ENCODE peak calls at places on chromosomes 3 and 15, in five cellular contexts. Z is ovary, C is A673, J is GM23248, H is heart left ventricle. Y is an unnamed sample.

GRCh38 chr15:39165026-39165706 is 415.7 kb upstream of the THBS1 start:
- DNase-seq in H (no peak), Z (no peak), C (no peak), J (peak; percentile 66), Y (no peak)

GRCh38 chr3:98513136-98513535 is 9.6 kb downstream of the CLDND1 start:
- DNase-seq in C (no peak), Z (no peak), H (no peak), J (peak; percentile 64), Y (no peak)

GRCh38 chr15:57654136-57654845 is 52.2 kb upstream of the POLR2M start:
- DNase-seq in C (no peak), Z (no peak), H (no peak), J (peak; percentile 86), Y (no peak)

GRCh38 chr3:46959169-46959515 is 17.4 kb downstream of the CCDC12 start:
- DNase-seq in C (no peak), H (no peak), Z (no peak), J (peak; percentile 33), Y (no peak)

GRCh38 chr3:46913644-46914043 is 36.1 kb downstream of the PTH1R start:
- DNase-seq in C (peak; percentile 82), H (no peak), J (peak; percentile 42), Z (peak; percentile 31), Y (no peak)

GRCh38 chr15:40984963-40985362 is 31.7 kb downstream of the CHAC1 start:
- DNase-seq in C (no peak), H (no peak), Z (no peak), J (peak; percentile 95), Y (peak; percentile 40)

GRCh38 chr3:138465451-138465850 is 31.0 kb downstream of the ESYT3 start:
- DNase-seq in C (no peak), H (no peak), Z (no peak), J (no peak), Y (no peak)

GRCh38 chr3:61178167-61178566 is 73.1 kb downstream of the FHIT start:
- DNase-seq in C (no peak), H (no peak), J (no peak), Z (no peak), Y (no peak)

GRCh38 chr3:158097571-158098553 is 8.4 kb downstream of the SHOX2 start:
- DNase-seq in J (no peak), Z (no peak), C (peak; percentile 63), H (peak; percentile 27), Y (no peak)

GRCh38 chr15:39154136-39154770 is 426.6 kb upstream of the THBS1 start:
- DNase-seq in J (no peak), C (no peak), H (no peak), Z (no peak), Y (no peak)

GRCh38 chr3:18946524-18946923 is 201.8 kb upstream of the KCNH8 start:
- DNase-seq in H (no peak), C (no peak), J (no peak), Z (no peak), Y (no peak)

GRCh38 chr3:52124766-52125165 is 29.5 kb downstream of the POC1A start:
- DNase-seq in H (peak; percentile 14), C (no peak), J (no peak), Z (no peak), Y (no peak)

GRCh38 chr3:187197255-187197654 is at the start of gene RTP1:
- DNase-seq in C (no peak), J (no peak), Z (no peak), H (no peak), Y (no peak)

GRCh38 chr3:126947429-126947828 is 35.5 kb upstream of the PLXNA1 start:
- DNase-seq in C (no peak), H (peak; percentile 20), Z (no peak), J (no peak), Y (no peak)

GRCh38 chr15:49187537-49188245 is 17.6 kb downstream of the GALK2 start:
- DNase-seq in H (no peak), Z (no peak), C (no peak), J (peak; percentile 67), Y (no peak)

GRCh38 chr15:95972136-95972553 is 358.4 kb upstream of the NR2F2 start:
- DNase-seq in C (no peak), Z (peak; percentile 78), J (peak; percentile 90), H (peak; percentile 56), Y (no peak)

GRCh38 chr3:12175137-12175593 is 16.5 kb upstream of the TIMP4 start:
- DNase-seq in J (peak; percentile 74), C (no peak), H (no peak), Z (no peak), Y (no peak)

GRCh38 chr3:36480916-36481648 is 100.8 kb downstream of the STAC start:
- DNase-seq in H (no peak), C (no peak), Z (no peak), J (peak; percentile 88), Y (no peak)

GRCh38 chr3:157384526-157384925 is 52.1 kb upstream of the PTX3 start:
- DNase-seq in C (no peak), H (no peak), J (no peak), Z (no peak), Y (no peak)

DNA sequence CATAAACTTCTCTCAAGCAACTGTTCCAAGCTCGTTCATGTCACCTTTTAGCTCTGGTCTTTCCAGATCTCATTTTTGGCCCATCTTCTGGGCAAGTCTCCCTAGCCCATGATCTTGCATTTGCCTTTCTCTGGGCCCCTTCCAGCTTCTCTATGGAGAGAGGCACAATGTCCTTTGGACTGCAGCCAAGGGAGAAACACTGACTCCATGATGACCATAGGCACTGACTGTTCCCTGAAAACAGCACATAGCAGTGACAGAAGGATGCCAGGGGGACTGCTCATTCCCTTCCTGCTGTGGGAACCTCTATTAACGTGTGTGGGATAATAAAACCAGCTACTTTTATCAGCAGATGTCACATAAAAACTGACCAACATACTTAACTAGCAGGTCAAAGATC is 60.3 kb downstream of the STRIT1 start:
- DNase-seq in J (peak; percentile 95), H (peak; percentile 75), Z (peak; percentile 40), C (no peak), Y (peak; percentile 61)
- H3K4me1 ChIP-seq in J (peaks cover 38% of the 10 kb centered on the region), H (peaks cover 17% of the 10 kb centered on the region), Z (no peaks in the 10 kb centered on the region), C (no peaks in the 10 kb centered on the region), Y (peaks cover 9% of the 10 kb centered on the region)

GRCh38 chr15:70504988-70505387 is 258.4 kb downstream of the UACA start:
- DNase-seq in H (no peak), Z (no peak), C (no peak), J (no peak), Y (no peak)
- H3K4me3 ChIP-seq in H (no peak overlapping the region), Z (no peak overlapping the region), C (no peak overlapping the region), J (no peak overlapping the region), Y (no peak overlapping the region)

GRCh38 chr3:50585919-50586762 is 16.8 kb downstream of the HEMK1 start:
- DNase-seq in C (no peak), H (no peak), J (no peak), Z (no peak), Y (no peak)

GRCh38 chr3:50581459-50581842 is 12.1 kb downstream of the HEMK1 start:
- DNase-seq in H (peak; percentile 55), J (peak; percentile 19), Z (no peak), C (no peak), Y (no peak)

GRCh38 chr3:50584391-50584790 is 15.1 kb downstream of the HEMK1 start:
- DNase-seq in C (no peak), Z (no peak), J (no peak), H (no peak), Y (no peak)

GRCh38 chr3:50582083-50582482 is 12.8 kb downstream of the HEMK1 start:
- DNase-seq in C (no peak), J (no peak), Z (no peak), H (no peak), Y (no peak)

GRCh38 chr3:50583897-50584296 is 14.6 kb downstream of the HEMK1 start:
- DNase-seq in C (no peak), Z (peak; percentile 57), H (peak; percentile 94), J (no peak), Y (no peak)
- H3K36me3 ChIP-seq in C (no peaks in the 10 kb centered on the region), Z (no peaks in the 10 kb centered on the region), H (no peaks in the 10 kb centered on the region), J (no peaks in the 10 kb centered on the region), Y (no peaks in the 10 kb centered on the region)

GRCh38 chr15:101191242-101191641 is 60.6 kb downstream of the CHSY1 start:
- DNase-seq in J (peak; percentile 71), H (no peak), Z (no peak), C (no peak), Y (no peak)
- H3K4me1 ChIP-seq in J (peaks cover 77% of the 10 kb centered on the region), H (peaks cover 23% of the 10 kb centered on the region), Z (peaks cover 29% of the 10 kb centered on the region), C (peaks cover 28% of the 10 kb centered on the region), Y (peaks cover 78% of the 10 kb centered on the region)

Y was measured in SJSA1.